ENCODE peak calls at places on chromosome 18, in seven cellular contexts. S is activated CD8-positive, alpha-beta memory T cell treated with anti-CD3 and anti-CD28 coated beads for 1 hour; J is pancreas; O is brain microvascular endothelial cell; H is bronchial epithelial cell; V is activated CD4-positive, alpha-beta T cell treated with anti-CD3 and anti-CD28 coated beads for 24 hours; Q is osteoblast. U is an unnamed sample.

GRCh38 chr18:64165906-64166305 is 17.0 kb upstream of the LINC00305 start:
- DNase-seq in O (peak), V (no peak), Q (no peak), J (no peak), H (peak), S (no peak), U (peak)

GRCh38 chr18:59432796-59433195 is 73.7 kb upstream of the LMAN1 start:
- DNase-seq in H (no peak), V (no peak), J (no peak), O (no peak), Q (no peak), S (no peak), U (no peak)

GRCh38 chr18:26442139-26442538 is 106.2 kb downstream of the KCTD1 start:
- DNase-seq in H (no peak), J (no peak), S (no peak), Q (no peak), O (no peak), V (no peak), U (no peak)

GRCh38 chr18:74342416-74343043 is 26.9 kb downstream of the C18orf63 start:
- DNase-seq in J (no peak), H (peak), O (peak), S (no peak), Q (no peak), V (no peak), U (peak)

GRCh38 chr18:11398625-11399024 is 210.8 kb upstream of the SLC35G4 start:
- DNase-seq in J (no peak), S (no peak), O (no peak), H (no peak), Q (no peak), V (no peak), U (no peak)

GRCh38 chr18:49666045-49666444 is 104.2 kb downstream of the LIPG start:
- DNase-seq in O (peak), V (no peak), J (no peak), H (peak), Q (no peak), S (no peak), U (peak)

GRCh38 chr18:79605481-79605880 is 74.1 kb upstream of the CTDP1 start:
- DNase-seq in S (no peak), J (peak), Q (peak), V (no peak), H (no peak), O (no peak), U (no peak)

GRCh38 chr18:6355789-6356589 is 58.7 kb downstream of the L3MBTL4 start:
- DNase-seq in Q (no peak), O (peak), H (peak), V (no peak), J (no peak), S (no peak), U (peak)

GRCh38 chr18:8471373-8471772 is 137.9 kb upstream of the RAB12 start:
- DNase-seq in V (no peak), S (no peak), J (no peak), O (peak), H (no peak), Q (no peak), U (no peak)

GRCh38 chr18:64053246-64053645 is 83.4 kb downstream of the SERPINB8 start:
- DNase-seq in S (no peak), H (no peak), O (no peak), J (no peak), Q (no peak), V (no peak), U (no peak)

U was measured in epithelial cell of esophagus.